ENCODE peak calls at places on chromosomes 2 and 18, in eight cellular contexts. U is GM23248, F is uterus, P is mesendoderm, I is NCI-H510A treated with DMSO at 0.1 percent for 48 hours, X is GM18507, O is ACHN, L is NCI-H2171. G is an unnamed sample.

GRCh38 chr2:135664623-135665068 is 77.0 kb upstream of the UBXN4 start:
- DNase-seq in O (no peak), L (no peak), I (no peak), F (no peak), X (no peak), P (no peak), U (peak), G (no peak)

GRCh38 chr2:106886916-106887758 is 1.2 kb upstream of the ST6GAL2 start:
- DNase-seq in L (peak), U (peak), P (peak), I (peak), O (no peak), F (no peak), X (no peak), G (peak)

GRCh38 chr18:26657618-26658581 is 109.5 kb upstream of the KCTD1 start:
- DNase-seq in X (no peak), P (no peak), L (no peak), O (peak), F (no peak), I (peak), U (no peak), G (no peak)

GRCh38 chr2:85748948-85749875 is 4.6 kb upstream of the ATOH8 start:
- DNase-seq in X (no peak), F (peak), U (peak), O (no peak), L (no peak), I (no peak), P (peak), G (no peak)

GRCh38 chr2:100259106-100259505 is 63.2 kb downstream of the LONRF2 start:
- DNase-seq in X (no peak), P (no peak), L (no peak), I (no peak), O (no peak), U (no peak), F (no peak), G (no peak)

GRCh38 chr2:113157108-113157896 is 16.5 kb upstream of the PSD4 start:
- DNase-seq in O (peak), I (peak), L (peak), U (peak), F (no peak), P (peak), X (no peak), G (peak)

GRCh38 chr2:88810017-88810416 is 118.5 kb downstream of the RPIA start:
- DNase-seq in I (peak), L (no peak), P (no peak), U (no peak), O (no peak), X (no peak), F (no peak), G (no peak)

GRCh38 chr2:31401580-31401979 is 13.0 kb downstream of the XDH start:
- DNase-seq in L (no peak), O (peak), P (peak), X (no peak), I (no peak), U (peak), F (no peak), G (no peak)

GRCh38 chr2:44949329-44950151 is 8.0 kb downstream of the SIX3 start:
- DNase-seq in P (peak), O (no peak), X (no peak), F (no peak), U (peak), L (no peak), I (peak), G (no peak)

GRCh38 chr2:48719480-48720177 is 35.9 kb downstream of the LHCGR start:
- DNase-seq in X (no peak), U (no peak), F (no peak), L (no peak), P (no peak), O (no peak), I (peak), G (no peak)

GRCh38 chr18:66599190-66599589 is 4.7 kb downstream of the CDH19 start:
- DNase-seq in I (no peak), L (no peak), P (no peak), U (no peak), X (no peak), F (no peak), O (no peak), G (no peak)

GRCh38 chr2:195622966-195623365 is 34.1 kb upstream of the SLC39A10 start:
- DNase-seq in O (peak), U (peak), F (no peak), L (no peak), X (no peak), P (peak), I (no peak), G (no peak)

GRCh38 chr18:3624818-3625716 is 175.1 kb downstream of the TGIF1 start:
- DNase-seq in F (peak), X (no peak), P (peak), L (no peak), I (no peak), U (peak), O (peak), G (no peak)

G was measured in GM12891.